ENCODE peak calls at places on chromosomes 13 and 19, in ten cellular contexts. V, T, W, Z, I, K, O, J, R and F are unnamed samples. For H3K4me1, the result is how much of the 10 kb centered on the place peaks cover.

GRCh38 chr13:79742923-79743322 is 262.0 kb downstream of the NDFIP2 start:
- DNase-seq in Z (no peak), W (no peak), K (no peak), O (no peak), I (no peak), J (no peak), R (no peak), T (no peak), V (no peak), F (no peak)

GRCh38 chr13:49926019-49926418 is 10.1 kb downstream of the SPRYD7 start:
- DNase-seq in Z (no peak), V (no peak), T (no peak), J (no peak), W (no peak), K (no peak), O (no peak), I (no peak), R (no peak), F (no peak)

GRCh38 chr19:11560404-11560988 is 1.5 kb upstream of the ELOF1 start:
- DNase-seq in Z (peak), T (no peak), O (no peak), K (peak), R (peak), V (no peak), I (no peak), W (no peak), J (peak), F (no peak)

GRCh38 chr19:4119763-4120162 is 4.2 kb downstream of the MAP2K2 start:
- DNase-seq in J (no peak), O (no peak), Z (no peak), W (no peak), T (no peak), I (no peak), V (no peak), R (no peak), K (no peak), F (no peak)

GRCh38 chr19:23481043-23481442 is 85.8 kb upstream of the ZNF91 start:
- DNase-seq in V (no peak), K (no peak), R (no peak), Z (no peak), I (no peak), O (no peak), J (peak), W (no peak), T (no peak), F (no peak)

GRCh38 chr13:27979001-27979643 is 9.4 kb downstream of the URAD start:
- DNase-seq in O (no peak), J (no peak), Z (no peak), K (peak), W (no peak), I (no peak), R (no peak), V (no peak), T (no peak), F (no peak)

GRCh38 chr13:33111414-33112110 is 95.3 kb downstream of the KL start:
- DNase-seq in J (no peak), T (no peak), O (no peak), V (no peak), R (peak), I (no peak), Z (no peak), K (no peak), W (peak), F (no peak)

GRCh38 chr13:24148414-24149305 is 11.9 kb upstream of the SPATA13 start:
- DNase-seq in O (no peak), R (peak), K (peak), I (no peak), W (peak), Z (no peak), V (peak), T (no peak), J (peak), F (no peak)

GRCh38 chr13:77752512-77753069 is 55.1 kb downstream of the SLAIN1 start:
- DNase-seq in T (no peak), Z (no peak), V (no peak), R (no peak), W (no peak), I (no peak), J (no peak), O (no peak), K (no peak), F (no peak)

GRCh38 chr19:58551577-58552471 is 3.1 kb downstream of the CHMP2A start:
- DNase-seq in I (no peak), T (no peak), K (no peak), V (no peak), O (no peak), Z (no peak), W (no peak), J (no peak), R (no peak), F (no peak)

GRCh38 chr19:24060687-24061356 is 26.2 kb upstream of the ZNF254 start:
- DNase-seq in T (no peak), W (no peak), V (no peak), R (peak), I (no peak), K (no peak), O (no peak), Z (no peak), J (peak), F (no peak)

GRCh38 chr19:15464394-15465385 is at the start of gene RASAL3:
- DNase-seq in Z (peak), V (no peak), J (no peak), K (peak), I (peak), O (no peak), T (no peak), R (no peak), W (no peak), F (no peak)

GRCh38 chr13:113157929-113158747 is at the start of gene PROZ:
- DNase-seq in Z (no peak), V (no peak), W (no peak), K (no peak), J (no peak), R (no peak), I (no peak), O (no peak), T (no peak), F (no peak)

GRCh38 chr13:98089246-98089645 is 53.6 kb upstream of the FARP1 start:
- DNase-seq in T (no peak), W (no peak), J (peak), O (no peak), V (no peak), I (no peak), R (peak), K (no peak), Z (no peak), F (no peak)

GRCh38 chr13:76711515-76712182 is 174.6 kb downstream of the KCTD12 start:
- DNase-seq in R (peak), V (no peak), W (peak), O (no peak), Z (no peak), I (no peak), T (no peak), J (peak), K (no peak), F (no peak)

GRCh38 chr19:14333101-14333871 is 48.0 kb upstream of the ADGRE5 start:
- DNase-seq in J (no peak), I (peak), T (peak), V (peak), W (no peak), K (peak), O (no peak), R (no peak), Z (no peak), F (no peak)

GRCh38 chr19:7349961-7350711 is 1.4 kb downstream of the ARHGEF18 start:
- DNase-seq in O (no peak), K (no peak), J (no peak), R (no peak), Z (no peak), V (no peak), I (no peak), W (no peak), T (no peak), F (no peak)

DNA sequence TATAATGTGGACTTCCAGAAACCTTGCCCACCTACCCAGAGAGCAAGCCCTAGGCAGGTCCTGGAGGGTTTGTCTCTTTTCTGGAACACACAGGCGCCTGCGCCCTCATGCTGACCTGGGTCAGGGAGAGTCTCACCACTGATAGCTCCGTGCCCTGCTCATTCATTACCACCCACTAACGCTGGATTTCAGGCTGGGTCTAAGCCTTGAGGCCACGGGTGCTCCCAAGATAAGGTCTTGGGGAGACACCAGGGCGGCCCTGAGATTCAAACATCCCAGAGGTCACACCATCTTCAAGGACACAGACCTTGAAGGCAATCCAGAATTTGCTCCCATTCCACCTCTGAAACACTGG is 5.1 kb downstream of the S1PR2 start:
- DNase-seq in Z (no peak), W (no peak), R (no peak), J (no peak), T (no peak), V (no peak), O (no peak), K (no peak), I (peak), F (no peak)
- H3K27ac ChIP-seq in Z (no peak), W (peak), R (peak), J (no peak), T (peak), V (no peak), O (peak), K (no peak), I (peak), F (no peak)

GRCh38 chr19:49973987-49974386 is 13.0 kb upstream of the SIGLEC11 start:
- DNase-seq in J (no peak), Z (no peak), V (no peak), R (no peak), I (peak), K (no peak), W (no peak), O (no peak), T (peak), F (no peak)
- H3K4me1 ChIP-seq in J (under half), Z (under half), V (under half), R (under half), I (under half), K (under half), W (under half), O (under half), T (under half), F (under half)

GRCh38 chr19:18607222-18608101 is 863 bp upstream of the CRLF1 start:
- DNase-seq in O (no peak), V (no peak), R (no peak), I (no peak), K (peak), T (no peak), W (no peak), J (no peak), Z (no peak), F (no peak)

GRCh38 chr19:18608102-18608804 is 1.7 kb upstream of the CRLF1 start:
- DNase-seq in W (no peak), V (no peak), R (no peak), J (no peak), K (peak), Z (no peak), O (no peak), I (no peak), T (no peak), F (no peak)

GRCh38 chr19:18605546-18606280 is 886 bp downstream of the CRLF1 start:
- DNase-seq in J (no peak), T (no peak), W (no peak), V (no peak), Z (no peak), R (no peak), O (no peak), I (no peak), K (peak), F (no peak)

GRCh38 chr19:18605196-18605545 is 1.4 kb downstream of the CRLF1 start:
- DNase-seq in I (no peak), T (no peak), R (no peak), W (no peak), O (no peak), V (no peak), J (no peak), Z (no peak), K (no peak), F (no peak)

DNA sequence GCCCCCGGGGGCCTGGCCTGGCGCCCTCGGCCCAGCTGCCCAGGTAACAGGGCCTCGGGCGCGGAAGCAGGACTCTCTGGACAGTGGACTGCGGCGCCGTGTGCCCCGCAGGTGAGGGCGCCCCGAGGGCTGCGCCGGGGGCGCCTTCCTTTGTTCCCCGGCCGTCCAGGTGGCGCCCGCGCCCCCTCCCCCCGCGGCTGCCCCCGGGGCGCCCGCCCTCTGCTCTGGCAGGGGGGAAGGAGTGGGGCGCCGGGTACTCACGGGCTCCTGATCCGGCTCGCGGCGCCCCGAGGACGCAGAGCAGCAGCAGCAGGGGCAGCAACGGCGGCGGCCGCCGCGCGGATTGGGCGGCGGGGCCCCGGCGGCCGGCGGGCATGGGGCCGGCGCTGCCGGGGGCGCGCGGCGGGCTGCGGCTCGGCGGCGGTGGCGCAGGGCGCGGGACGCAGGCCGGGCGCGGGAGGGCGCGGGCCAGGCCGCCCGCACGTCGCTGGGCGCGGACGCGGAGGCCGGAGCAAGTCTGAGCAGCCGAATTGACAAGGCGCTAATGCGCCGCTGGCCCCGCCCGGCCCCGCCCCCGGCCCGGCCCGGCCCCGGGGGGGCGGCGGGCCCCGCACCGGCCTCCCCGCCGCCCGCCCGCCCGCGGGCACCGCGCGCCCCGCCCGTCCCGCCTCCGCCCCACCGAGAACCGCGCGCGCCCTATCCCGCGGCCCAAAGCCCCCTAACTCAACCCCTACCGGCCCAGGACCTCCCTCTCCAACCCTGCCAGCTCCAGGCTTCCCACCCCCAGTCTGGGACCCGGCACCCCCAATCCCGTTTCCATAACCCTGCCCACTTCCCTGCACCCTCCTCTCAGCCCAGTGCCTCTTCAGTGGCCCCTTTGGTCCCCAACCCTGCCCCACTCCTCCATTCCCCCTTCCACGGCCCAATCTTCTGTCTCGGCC is at the start of gene CRLF1:
- DNase-seq in W (no peak), K (peak), R (no peak), J (no peak), Z (no peak), O (no peak), T (no peak), I (no peak), V (no peak), F (no peak)
- H3K4me3 ChIP-seq in W (peak), K (peak), R (peak), J (peak), Z (no peak), O (peak), T (peak), I (peak), V (peak), F (peak)

GRCh38 chr19:38676878-38677646 is 29.6 kb downstream of the ACTN4 start:
- DNase-seq in V (no peak), O (no peak), I (no peak), T (no peak), W (no peak), Z (no peak), R (no peak), J (no peak), K (no peak), F (no peak)
- H3K27ac ChIP-seq in V (peak), O (peak), I (peak), T (peak), W (peak), Z (no peak), R (peak), J (peak), K (peak), F (peak)